ENCODE peak calls at places on chromosomes 1 and 21, in ten cellular contexts. F is AG04450, X is Calu3, N is omental fat pad, A is fibroblast of lung, E is HFF-Myc, Z is BE2C, W is GM10248, V is fibroblast of pulmonary artery, P is cardiac muscle cell. T is an unnamed sample.

GRCh38 chr1:2966940-2967725 is 54.1 kb upstream of the ACTRT2 start:
- DNase-seq in F (no peak), X (no peak), N (no peak), A (no peak), E (no peak), Z (no peak), W (no peak), V (no peak), P (no peak), T (no peak)

GRCh38 chr1:210347112-210347511 is 18.4 kb downstream of the HHAT start:
- DNase-seq in F (no peak), X (no peak), N (no peak), A (no peak), E (no peak), Z (no peak), W (no peak), V (no peak), P (no peak), T (peak; percentile 18)

GRCh38 chr21:34977333-34977732 is 71.8 kb downstream of the RUNX1 start:
- DNase-seq in F (no peak), X (no peak), N (no peak), A (no peak), E (no peak), Z (no peak), W (no peak), V (no peak), P (no peak), T (no peak)

GRCh38 chr1:156194300-156194652 is 372 bp downstream of the SLC25A44 start:
- DNase-seq in F (no peak), X (no peak), N (no peak), A (no peak), E (no peak), Z (no peak), W (peak; percentile 14), V (no peak), P (no peak), T (peak; percentile 19)

GRCh38 chr1:181208076-181208475 is 119.6 kb downstream of the IER5 start:
- DNase-seq in F (no peak), X (no peak), N (no peak), A (no peak), E (no peak), Z (no peak), W (no peak), V (no peak), P (no peak), T (no peak)

GRCh38 chr1:154324669-154325582 is at the start of gene ATP8B2:
- DNase-seq in F (no peak), X (peak; percentile 87), N (peak; percentile 58), A (peak; percentile 72), E (peak; percentile 32), Z (peak; percentile 88), W (peak; percentile 90), V (peak; percentile 76), P (peak; percentile 77), T (peak; percentile 77)

GRCh38 chr1:14149431-14149830 is 449.1 kb upstream of the KAZN start:
- DNase-seq in F (no peak), X (no peak), N (no peak), A (no peak), E (no peak), Z (peak; percentile 7), W (no peak), V (no peak), P (no peak), T (peak; percentile 2)

GRCh38 chr1:226542623-226543103 is 5.9 kb upstream of the STUM start:
- DNase-seq in F (no peak), X (no peak), N (no peak), A (no peak), E (no peak), Z (no peak), W (no peak), V (peak; percentile 20), P (peak; percentile 24), T (peak; percentile 10)

GRCh38 chr1:119853155-119853554 is 41.9 kb upstream of the REG4 start:
- DNase-seq in F (no peak), X (no peak), N (no peak), A (no peak), E (no peak), Z (no peak), W (no peak), V (no peak), P (no peak), T (no peak)

GRCh38 chr1:228170666-228171065 is 5.1 kb downstream of the IBA57 start:
- DNase-seq in F (no peak), X (no peak), N (no peak), A (no peak), E (no peak), Z (no peak), W (no peak), V (no peak), P (no peak), T (no peak)

GRCh38 chr1:51518033-51518729 is 885 bp downstream of the EPS15 start:
- DNase-seq in F (no peak), X (peak; percentile 37), N (no peak), A (peak; percentile 41), E (no peak), Z (peak; percentile 7), W (peak; percentile 61), V (peak; percentile 21), P (peak; percentile 34), T (peak; percentile 25)

DNA sequence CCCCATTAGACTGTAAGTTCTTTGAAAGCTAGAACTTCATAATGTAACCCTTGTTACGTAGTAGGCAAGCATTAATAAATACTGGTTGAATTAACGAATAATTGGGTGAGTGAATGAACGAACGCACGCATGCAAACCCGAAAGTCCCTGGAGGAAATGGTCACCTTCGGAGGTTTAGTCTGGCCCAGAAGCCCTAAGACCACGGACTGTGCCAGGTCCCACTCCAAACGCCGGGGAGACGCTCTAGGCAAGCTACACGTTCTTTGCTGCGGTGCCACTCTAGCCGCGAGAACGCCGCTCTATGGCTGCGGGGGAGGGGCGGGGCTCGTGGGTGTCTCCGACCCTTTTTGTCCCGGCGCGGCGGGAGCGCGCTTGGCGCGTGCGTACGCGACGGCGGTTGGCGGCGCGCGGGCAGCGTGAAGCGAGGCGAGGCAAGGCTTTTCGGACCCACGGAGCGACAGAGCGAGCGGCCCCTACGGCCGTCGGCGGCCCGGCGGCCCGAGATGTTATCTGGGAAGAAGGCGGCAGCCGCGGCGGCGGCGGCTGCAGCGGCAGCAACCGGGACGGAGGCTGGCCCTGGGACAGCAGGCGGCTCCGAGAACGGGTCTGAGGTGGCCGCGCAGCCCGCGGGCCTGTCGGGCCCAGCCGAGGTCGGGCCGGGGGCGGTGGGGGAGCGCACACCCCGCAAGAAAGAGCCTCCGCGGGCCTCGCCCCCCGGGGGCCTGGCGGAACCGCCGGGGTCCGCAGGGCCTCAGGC is at the start of gene KDM1A:
- DNase-seq in F (peak; percentile 92), X (peak; percentile 95), N (peak; percentile 88), A (peak; percentile 98), E (peak; percentile 92), Z (peak; percentile 95), W (peak; percentile 95), V (peak; percentile 98), P (peak; percentile 99), T (peak; percentile 98)
- TF ChIP-seq CTCF in F (peak; percentile 2), X (no peak), N (no peak), A (no peak), E (peak; percentile 28), Z (peak; percentile 11), W (peak; percentile 43), V (no peak), P (peak; percentile 9), T (no peak)

DNA sequence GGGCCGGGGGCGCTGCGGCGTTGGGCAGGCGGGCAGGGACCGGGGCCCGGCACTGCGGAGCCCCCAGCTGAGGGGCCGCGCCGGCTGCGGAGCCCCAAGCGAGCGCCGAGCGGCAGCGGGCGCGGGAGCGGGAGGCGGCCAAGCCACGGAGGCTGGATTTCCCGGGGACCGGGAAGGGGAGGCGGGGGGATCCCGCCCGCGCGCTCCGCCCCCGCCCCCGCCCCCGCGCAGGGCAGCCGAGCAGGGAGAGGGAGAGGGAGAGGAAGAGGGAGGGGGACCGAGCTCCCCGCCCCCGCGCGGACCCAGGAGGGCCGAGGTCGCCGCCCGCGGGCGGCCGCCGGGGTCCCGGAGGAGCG is at the start of gene DLGAP3:
- DNase-seq in F (no peak), X (no peak), N (no peak), A (no peak), E (no peak), Z (peak; percentile 58), W (no peak), V (no peak), P (peak; percentile 20), T (no peak)
- TF ChIP-seq CTCF in F (no peak), X (no peak), N (no peak), A (no peak), E (no peak), Z (no peak), W (no peak), V (no peak), P (no peak), T (no peak)

GRCh38 chr1:29789910-29790247 is 553.6 kb downstream of the PTPRU start:
- DNase-seq in F (no peak), X (no peak), N (no peak), A (no peak), E (no peak), Z (no peak), W (peak; percentile 5), V (no peak), P (no peak), T (no peak)

GRCh38 chr1:29789221-29789909 is 553.0 kb downstream of the PTPRU start:
- DNase-seq in F (no peak), X (no peak), N (no peak), A (no peak), E (no peak), Z (no peak), W (no peak), V (no peak), P (no peak), T (no peak)

GRCh38 chr1:29793653-29794348 is 557.5 kb downstream of the PTPRU start:
- DNase-seq in F (no peak), X (no peak), N (no peak), A (no peak), E (no peak), Z (no peak), W (no peak), V (no peak), P (no peak), T (no peak)

GRCh38 chr1:29798699-29799566 is 562.6 kb downstream of the PTPRU start:
- DNase-seq in F (no peak), X (no peak), N (no peak), A (no peak), E (no peak), Z (no peak), W (no peak), V (no peak), P (no peak), T (no peak)

DNA sequence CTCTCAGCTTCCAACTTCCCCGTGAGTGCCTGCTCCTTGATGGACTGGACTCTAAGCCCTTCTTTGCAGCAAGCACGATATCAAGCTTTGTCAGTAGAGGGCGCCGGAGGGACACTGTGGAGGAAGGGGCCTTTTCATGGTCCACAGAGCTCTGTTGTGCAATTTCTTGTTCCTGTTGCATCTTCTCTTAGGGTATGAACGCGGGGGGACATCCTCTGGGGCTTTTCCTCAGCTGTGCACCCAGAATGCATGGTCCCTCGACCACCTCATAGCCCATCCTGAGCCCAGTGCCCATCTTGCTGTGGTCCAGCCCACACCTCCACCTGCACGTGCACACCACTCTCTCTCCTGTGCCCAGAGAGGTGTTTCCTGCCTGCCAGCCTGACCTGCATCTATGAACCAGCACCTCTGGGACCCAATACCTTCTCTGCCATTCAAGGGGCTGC is 556.8 kb downstream of the PTPRU start:
- DNase-seq in F (peak; percentile 48), X (peak; percentile 89), N (peak; percentile 71), A (peak; percentile 82), E (peak; percentile 58), Z (peak; percentile 82), W (peak; percentile 62), V (peak; percentile 87), P (peak; percentile 91), T (peak; percentile 89)
- TF ChIP-seq CTCF in F (peak; percentile 91), X (peak; percentile 85), N (peak; percentile 11), A (peak; percentile 78), E (peak; percentile 93), Z (peak; percentile 84), W (peak; percentile 67), V (peak; percentile 95), P (peak; percentile 95), T (peak; percentile 77)

GRCh38 chr1:31714442-31715096 is 10.8 kb upstream of the COL16A1 start:
- DNase-seq in F (no peak), X (no peak), N (peak; percentile 65), A (peak; percentile 70), E (no peak), Z (peak; percentile 69), W (peak; percentile 59), V (peak; percentile 61), P (peak; percentile 71), T (peak; percentile 74)
- TF ChIP-seq CTCF in F (peak; percentile 51), X (no peak), N (no peak), A (peak; percentile 37), E (peak; percentile 62), Z (peak; percentile 51), W (peak; percentile 60), V (peak; percentile 50), P (peak; percentile 57), T (peak; percentile 52)

T was measured in cardiac fibroblast.